ENCODE peak calls at places on chromosome 12, in four cellular contexts. A is fibroblast of villous mesenchyme, V is cardiac fibroblast, E is K562. I is an unnamed sample.

GRCh38 chr12:123266679-123267277 is 4.9 kb downstream of the CDK2AP1 start:
- DNase-seq in E (no peak), V (no peak), A (no peak), I (no peak)

GRCh38 chr12:7144414-7145120 is 14.4 kb downstream of the CLSTN3 start:
- DNase-seq in E (peak; percentile 46), A (peak; percentile 50), V (peak; percentile 62), I (no peak)

GRCh38 chr12:9651265-9651729 is 18.2 kb upstream of the CLEC2D start:
- DNase-seq in A (peak; percentile 56), E (no peak), V (peak; percentile 81), I (peak; percentile 34)

GRCh38 chr12:12819221-12819620 is 6.1 kb downstream of the DDX47 start:
- DNase-seq in E (no peak), A (peak; percentile 23), V (no peak), I (no peak)

GRCh38 chr12:48454675-48455074 is 17.7 kb upstream of the ANP32D start:
- DNase-seq in V (peak; percentile 50), E (peak; percentile 31), A (peak; percentile 75), I (no peak)

GRCh38 chr12:32302218-32302826 is 97.0 kb upstream of the FGD4 start:
- DNase-seq in V (peak; percentile 56), A (peak; percentile 28), E (peak; percentile 49), I (no peak)

GRCh38 chr12:116169071-116169470 is 108.4 kb downstream of the MED13L start:
- DNase-seq in V (no peak), E (no peak), A (no peak), I (no peak)

GRCh38 chr12:1552978-1553471 is 41.4 kb downstream of the FBXL14 start:
- DNase-seq in A (peak; percentile 98), V (no peak), E (no peak), I (no peak)

GRCh38 chr12:6548556-6549378 is 7.1 kb downstream of the IFFO1 start:
- DNase-seq in A (peak; percentile 61), E (no peak), V (peak; percentile 90), I (no peak)

GRCh38 chr12:50764861-50765324 is 992 bp downstream of the ATF1 start:
- DNase-seq in E (no peak), A (peak; percentile 62), V (peak; percentile 65), I (no peak)

GRCh38 chr12:53514626-53515290 is 7.5 kb upstream of the NPFF start:
- DNase-seq in V (no peak), E (no peak), A (no peak), I (no peak)

GRCh38 chr12:52007158-52007921 is 594 bp downstream of the TAMALIN start:
- DNase-seq in A (no peak), V (no peak), E (no peak), I (peak; percentile 75)

GRCh38 chr12:180445-180844 is 33.5 kb downstream of the SLC6A12 start:
- DNase-seq in E (peak; percentile 41), V (peak; percentile 42), A (peak; percentile 78), I (no peak)

GRCh38 chr12:104303538-104304151 is at the start of gene EID3:
- DNase-seq in V (peak; percentile 86), E (no peak), A (peak; percentile 89), I (peak; percentile 92)

GRCh38 chr12:76143343-76144252 is 59.1 kb upstream of the NAP1L1 start:
- DNase-seq in V (no peak), A (no peak), E (no peak), I (no peak)

GRCh38 chr12:132456944-132457495 is 32.9 kb upstream of the FBRSL1 start:
- DNase-seq in A (no peak), V (no peak), E (no peak), I (no peak)

GRCh38 chr12:89349814-89350213 is 2.5 kb downstream of the DUSP6 start:
- DNase-seq in E (no peak), A (peak; percentile 57), V (peak; percentile 88), I (no peak)

GRCh38 chr12:3540387-3541320 is 49.7 kb downstream of the PRMT8 start:
- DNase-seq in E (no peak), A (no peak), V (no peak), I (no peak)

GRCh38 chr12:126998747-126999285 is 1268.2 kb upstream of the TMEM132C start:
- DNase-seq in V (peak; percentile 5), E (peak; percentile 90), A (no peak), I (no peak)